ENCODE peak calls at places on chromosomes 2 and 18, in nine cellular contexts. D, P, N, O, W, U, Z, K and H are unnamed samples.

GRCh38 chr2:212145111-212145510 is 393.5 kb downstream of the ERBB4 start:
- DNase-seq in O (no peak), D (peak), Z (no peak), U (no peak), K (no peak), N (peak), P (no peak), W (no peak), H (no peak)

GRCh38 chr2:42450136-42450535 is 43.6 kb downstream of the KCNG3 start:
- DNase-seq in Z (no peak), P (no peak), N (no peak), W (peak), O (no peak), D (peak), U (no peak), K (no peak), H (no peak)

GRCh38 chr2:11788725-11789124 is 42.3 kb downstream of the LPIN1 start:
- DNase-seq in Z (no peak), U (no peak), O (no peak), W (no peak), K (no peak), D (no peak), N (no peak), P (no peak), H (no peak)

GRCh38 chr2:109065335-109065734 is 63.7 kb upstream of the SH3RF3 start:
- DNase-seq in Z (no peak), N (no peak), O (no peak), W (no peak), P (no peak), D (no peak), K (no peak), U (no peak), H (no peak)

GRCh38 chr2:113703404-113704299 is 52.8 kb downstream of the SLC35F5 start:
- DNase-seq in D (no peak), O (no peak), N (no peak), U (no peak), W (no peak), K (no peak), P (no peak), Z (peak), H (no peak)

GRCh38 chr18:57230861-57231260 is 84.0 kb downstream of the BOD1L2 start:
- DNase-seq in N (no peak), D (peak), U (no peak), P (no peak), K (no peak), W (no peak), Z (no peak), O (no peak), H (no peak)

GRCh38 chr2:130922417-130922816 is 85.7 kb downstream of the ARHGEF4 start:
- DNase-seq in D (no peak), K (no peak), O (no peak), U (no peak), N (no peak), P (no peak), W (no peak), Z (no peak), H (no peak)

GRCh38 chr18:34223164-34223892 is 1.4 kb downstream of the NOL4 start:
- DNase-seq in O (no peak), W (no peak), P (no peak), K (no peak), U (no peak), N (peak), Z (peak), D (no peak), H (no peak)

GRCh38 chr2:218727502-218728165 is 17.0 kb downstream of the TTLL4 start:
- DNase-seq in P (no peak), U (no peak), O (no peak), D (peak), N (no peak), W (no peak), K (no peak), Z (peak), H (no peak)

GRCh38 chr2:82781516-82781915 is 1677.6 kb downstream of the SUCLG1 start:
- DNase-seq in N (no peak), K (no peak), D (no peak), U (no peak), W (no peak), P (no peak), O (no peak), Z (no peak), H (no peak)

GRCh38 chr2:117646872-117647271 is 167.6 kb upstream of the DDX18 start:
- DNase-seq in O (no peak), N (no peak), K (no peak), W (no peak), Z (no peak), P (no peak), U (no peak), D (no peak), H (no peak)

GRCh38 chr2:128414946-128415767 is 96.5 kb upstream of the HS6ST1 start:
- DNase-seq in W (no peak), D (no peak), U (no peak), K (no peak), O (peak), N (no peak), P (no peak), Z (no peak), H (no peak)

GRCh38 chr2:201452856-201453643 is 1.5 kb downstream of the STRADB start:
- DNase-seq in K (no peak), N (no peak), D (no peak), Z (no peak), W (no peak), O (no peak), P (no peak), U (no peak), H (no peak)

GRCh38 chr2:237473474-237474453 is 13.3 kb upstream of the MLPH start:
- DNase-seq in W (peak), K (no peak), Z (no peak), N (peak), O (no peak), U (no peak), D (peak), P (no peak), H (no peak)

GRCh38 chr2:221569342-221570278 is 2.5 kb downstream of the EPHA4 start:
- DNase-seq in N (no peak), P (no peak), U (no peak), W (no peak), D (no peak), K (no peak), O (no peak), Z (peak), H (no peak)

GRCh38 chr2:14751581-14751980 is 119.1 kb downstream of the LRATD1 start:
- DNase-seq in K (no peak), D (no peak), Z (peak), W (no peak), U (no peak), N (no peak), P (peak), O (no peak), H (no peak)

GRCh38 chr18:23223641-23224040 is 88.4 kb downstream of the CABLES1 start:
- DNase-seq in O (no peak), N (no peak), P (no peak), D (no peak), U (no peak), W (no peak), Z (no peak), K (no peak), H (no peak)

GRCh38 chr18:2002604-2003003 is 568.7 kb downstream of the METTL4 start:
- DNase-seq in W (no peak), O (peak), D (no peak), K (no peak), Z (no peak), U (no peak), P (no peak), N (no peak), H (no peak)

GRCh38 chr2:15714609-15715008 is 122.9 kb downstream of the DDX1 start:
- DNase-seq in Z (no peak), W (no peak), D (no peak), P (no peak), N (no peak), U (no peak), O (no peak), K (no peak), H (no peak)

GRCh38 chr2:43358688-43359201 is 132.3 kb upstream of the ZFP36L2 start:
- DNase-seq in D (no peak), N (no peak), W (no peak), U (no peak), Z (peak), O (no peak), K (no peak), P (no peak), H (no peak)

GRCh38 chr2:46122971-46123365 is 174.2 kb upstream of the EPAS1 start:
- DNase-seq in N (no peak), P (no peak), W (no peak), Z (no peak), U (no peak), O (no peak), K (no peak), D (no peak), H (no peak)

GRCh38 chr2:74501335-74502071 is 2.1 kb upstream of the LBX2 start:
- DNase-seq in P (no peak), O (no peak), D (no peak), N (no peak), Z (no peak), W (no peak), K (no peak), U (no peak), H (no peak)

GRCh38 chr2:105781274-105781673 is 36.6 kb downstream of the NCK2 start:
- DNase-seq in Z (no peak), D (no peak), U (no peak), W (no peak), K (no peak), O (no peak), P (no peak), N (no peak), H (no peak)

GRCh38 chr2:98334439-98335078 is 11.7 kb upstream of the CNGA3 start:
- DNase-seq in N (peak), Z (peak), W (peak), P (peak), O (no peak), U (no peak), K (no peak), D (peak), H (no peak)

GRCh38 chr18:23673725-23674124 is 11.0 kb upstream of the ANKRD29 start:
- DNase-seq in P (no peak), U (no peak), Z (no peak), D (no peak), K (no peak), N (no peak), O (no peak), W (no peak), H (no peak)

GRCh38 chr2:101823347-101823791 is 125.9 kb downstream of the MAP4K4 start:
- DNase-seq in Z (no peak), U (peak), N (no peak), P (no peak), D (peak), W (no peak), O (no peak), K (peak), H (peak)

GRCh38 chr2:174888136-174888535 is 117.0 kb downstream of the CHN1 start:
- DNase-seq in N (no peak), P (no peak), U (no peak), D (no peak), K (no peak), Z (no peak), O (no peak), W (no peak), H (no peak)

GRCh38 chr2:146370821-146371220 is 1474.0 kb upstream of the ACVR2A start:
- DNase-seq in U (no peak), O (no peak), P (no peak), W (no peak), N (peak), Z (no peak), D (no peak), K (no peak), H (no peak)

GRCh38 chr2:158060862-158061435 is 40.7 kb upstream of the UPP2 start:
- DNase-seq in N (no peak), P (no peak), D (peak), Z (no peak), O (no peak), K (no peak), W (no peak), U (no peak), H (no peak)

GRCh38 chr18:46401486-46402115 is 255.4 kb downstream of the LOXHD1 start:
- DNase-seq in O (no peak), D (no peak), K (no peak), W (no peak), U (no peak), N (no peak), P (peak), Z (no peak), H (no peak)

GRCh38 chr2:12488365-12488972 is 228.3 kb upstream of the TRIB2 start:
- DNase-seq in P (no peak), U (peak), K (peak), O (no peak), D (no peak), Z (no peak), W (no peak), N (no peak), H (peak)

GRCh38 chr2:170461875-170462274 is 253.3 kb upstream of the SP5 start:
- DNase-seq in Z (peak), O (no peak), N (no peak), K (no peak), U (no peak), W (no peak), P (no peak), D (no peak), H (no peak)

GRCh38 chr2:66346241-66346664 is 88.7 kb upstream of the MEIS1 start:
- DNase-seq in P (no peak), U (no peak), D (no peak), W (no peak), O (no peak), K (no peak), Z (no peak), N (no peak), H (no peak)